ENCODE peak calls at places on chromosomes 13 and 19, in four cellular contexts. One of them, this sample, is unnamed.

GRCh38 chr19:2343289-2343982 is 15.0 kb downstream of the SPPL2B start:
- DNase-seq in adrenal gland: no peak
- DNase-seq in uterus: no peak
- DNase-seq in thoracic aorta: no peak
- DNase-seq in this sample: no peak

GRCh38 chr19:45440259-45440638 is 16.5 kb upstream of the ERCC1 start:
- DNase-seq in uterus: no peak
- DNase-seq in adrenal gland: no peak
- DNase-seq in thoracic aorta: no peak
- DNase-seq in this sample: no peak

GRCh38 chr19:13070425-13071140 is 32.1 kb downstream of the LYL1 start:
- DNase-seq in uterus: peak
- DNase-seq in thoracic aorta: no peak
- DNase-seq in adrenal gland: no peak
- DNase-seq in this sample: no peak

GRCh38 chr19:18737337-18737953 is 53.7 kb downstream of the COMP start:
- DNase-seq in uterus: no peak
- DNase-seq in thoracic aorta: no peak
- DNase-seq in adrenal gland: no peak
- DNase-seq in this sample: no peak

GRCh38 chr13:21025539-21025938 is 35.8 kb downstream of the LATS2 start:
- DNase-seq in thoracic aorta: no peak
- DNase-seq in uterus: no peak
- DNase-seq in adrenal gland: no peak
- DNase-seq in this sample: no peak

GRCh38 chr19:5026706-5027273 is 57.9 kb downstream of the KDM4B start:
- DNase-seq in thoracic aorta: no peak
- DNase-seq in uterus: no peak
- DNase-seq in adrenal gland: no peak
- DNase-seq in this sample: peak

GRCh38 chr19:51259348-51260245 is 8.7 kb downstream of the SIGLECL1 start:
- DNase-seq in thoracic aorta: no peak
- DNase-seq in uterus: no peak
- DNase-seq in adrenal gland: peak
- DNase-seq in this sample: peak

GRCh38 chr19:3683405-3683865 is 16.8 kb downstream of the PIP5K1C start:
- DNase-seq in thoracic aorta: no peak
- DNase-seq in adrenal gland: peak
- DNase-seq in uterus: peak
- DNase-seq in this sample: peak

GRCh38 chr19:48844472-48844871 is 8.2 kb upstream of the HSD17B14 start:
- DNase-seq in thoracic aorta: no peak
- DNase-seq in adrenal gland: no peak
- DNase-seq in uterus: no peak
- DNase-seq in this sample: peak

GRCh38 chr19:12064266-12065099 is at the start of gene ZNF844:
- DNase-seq in thoracic aorta: peak
- DNase-seq in uterus: peak
- DNase-seq in adrenal gland: peak
- DNase-seq in this sample: peak

GRCh38 chr19:8610041-8610927 is at the start of gene ADAMTS10:
- DNase-seq in uterus: peak
- DNase-seq in adrenal gland: peak
- DNase-seq in thoracic aorta: no peak
- DNase-seq in this sample: peak

GRCh38 chr13:29493796-29494195 is 101.7 kb downstream of the SLC7A1 start:
- DNase-seq in uterus: no peak
- DNase-seq in adrenal gland: no peak
- DNase-seq in thoracic aorta: no peak
- DNase-seq in this sample: no peak

GRCh38 chr13:30045916-30046704 is 195.7 kb upstream of the UBL3 start:
- DNase-seq in thoracic aorta: no peak
- DNase-seq in adrenal gland: no peak
- DNase-seq in uterus: no peak
- DNase-seq in this sample: peak

GRCh38 chr19:13091400-13092161 is 11.1 kb downstream of the LYL1 start:
- DNase-seq in thoracic aorta: peak
- DNase-seq in uterus: peak
- DNase-seq in adrenal gland: no peak
- DNase-seq in this sample: peak

GRCh38 chr19:3360494-3361383 is 5.6 kb upstream of the NFIC start:
- DNase-seq in adrenal gland: peak
- DNase-seq in thoracic aorta: no peak
- DNase-seq in uterus: no peak
- DNase-seq in this sample: peak

GRCh38 chr13:66660013-66660804 is 569.9 kb downstream of the PCDH9 start:
- DNase-seq in uterus: no peak
- DNase-seq in adrenal gland: peak
- DNase-seq in thoracic aorta: no peak
- DNase-seq in this sample: peak

GRCh38 chr13:25848822-25849740 is 202.7 kb downstream of the SHISA2 start:
- DNase-seq in adrenal gland: no peak
- DNase-seq in thoracic aorta: no peak
- DNase-seq in uterus: no peak
- DNase-seq in this sample: no peak
- H3K4me3 ChIP-seq in adrenal gland: no peak
- H3K4me3 ChIP-seq in thoracic aorta: no peak
- H3K4me3 ChIP-seq in uterus: no peak
- H3K4me3 ChIP-seq in this sample: no peak

GRCh38 chr13:102231486-102231885 is 170.4 kb downstream of the FGF14 start:
- DNase-seq in adrenal gland: no peak
- DNase-seq in uterus: no peak
- DNase-seq in thoracic aorta: no peak
- DNase-seq in this sample: no peak

GRCh38 chr13:102220681-102221228 is 181.1 kb downstream of the FGF14 start:
- DNase-seq in adrenal gland: no peak
- DNase-seq in uterus: no peak
- DNase-seq in thoracic aorta: no peak
- DNase-seq in this sample: no peak

GRCh38 chr13:102227696-102228095 is 174.2 kb downstream of the FGF14 start:
- DNase-seq in thoracic aorta: no peak
- DNase-seq in uterus: no peak
- DNase-seq in adrenal gland: no peak
- DNase-seq in this sample: no peak

GRCh38 chr13:102226591-102226990 is 175.3 kb downstream of the FGF14 start:
- DNase-seq in adrenal gland: no peak
- DNase-seq in uterus: no peak
- DNase-seq in thoracic aorta: no peak
- DNase-seq in this sample: no peak

DNA sequence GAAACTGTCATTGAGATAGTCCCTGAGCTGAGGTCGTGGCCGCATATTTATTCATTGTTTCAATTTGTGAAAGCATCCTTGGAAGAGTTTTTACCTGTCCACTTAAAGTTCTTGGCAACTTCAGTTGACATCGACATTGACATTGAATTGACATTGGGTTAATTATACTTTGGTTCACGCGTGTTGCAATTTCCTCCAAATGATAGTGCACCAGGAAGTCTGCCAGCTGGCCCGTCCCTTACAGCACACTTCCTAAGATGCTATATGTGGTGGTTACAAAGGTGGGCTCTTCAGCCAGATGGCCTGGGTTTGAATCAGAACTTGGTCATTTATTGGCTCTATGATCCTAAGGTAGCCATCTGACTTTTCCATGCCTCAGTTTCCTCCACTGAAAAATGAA is 176.0 kb downstream of the FGF14 start:
- DNase-seq in uterus: no peak
- DNase-seq in thoracic aorta: no peak
- DNase-seq in adrenal gland: no peak
- DNase-seq in this sample: no peak
- TF ChIP-seq CTCF in uterus: no peak
- TF ChIP-seq CTCF in thoracic aorta: no peak
- TF ChIP-seq CTCF in adrenal gland: no peak
- TF ChIP-seq CTCF in this sample: no peak

GRCh38 chr19:10356431-10356830 is 17.0 kb upstream of the ICAM3 start:
- DNase-seq in adrenal gland: no peak
- DNase-seq in thoracic aorta: no peak
- DNase-seq in uterus: no peak
- DNase-seq in this sample: no peak

GRCh38 chr19:10352764-10353671 is 13.6 kb upstream of the ICAM3 start:
- DNase-seq in uterus: peak
- DNase-seq in adrenal gland: peak
- DNase-seq in thoracic aorta: no peak
- DNase-seq in this sample: peak

GRCh38 chr19:10353793-10354391 is 14.5 kb upstream of the ICAM3 start:
- DNase-seq in uterus: peak
- DNase-seq in adrenal gland: peak
- DNase-seq in thoracic aorta: no peak
- DNase-seq in this sample: peak
- H3K4me3 ChIP-seq in uterus: no peak
- H3K4me3 ChIP-seq in adrenal gland: no peak
- H3K4me3 ChIP-seq in thoracic aorta: no peak
- H3K4me3 ChIP-seq in this sample: no peak

DNA sequence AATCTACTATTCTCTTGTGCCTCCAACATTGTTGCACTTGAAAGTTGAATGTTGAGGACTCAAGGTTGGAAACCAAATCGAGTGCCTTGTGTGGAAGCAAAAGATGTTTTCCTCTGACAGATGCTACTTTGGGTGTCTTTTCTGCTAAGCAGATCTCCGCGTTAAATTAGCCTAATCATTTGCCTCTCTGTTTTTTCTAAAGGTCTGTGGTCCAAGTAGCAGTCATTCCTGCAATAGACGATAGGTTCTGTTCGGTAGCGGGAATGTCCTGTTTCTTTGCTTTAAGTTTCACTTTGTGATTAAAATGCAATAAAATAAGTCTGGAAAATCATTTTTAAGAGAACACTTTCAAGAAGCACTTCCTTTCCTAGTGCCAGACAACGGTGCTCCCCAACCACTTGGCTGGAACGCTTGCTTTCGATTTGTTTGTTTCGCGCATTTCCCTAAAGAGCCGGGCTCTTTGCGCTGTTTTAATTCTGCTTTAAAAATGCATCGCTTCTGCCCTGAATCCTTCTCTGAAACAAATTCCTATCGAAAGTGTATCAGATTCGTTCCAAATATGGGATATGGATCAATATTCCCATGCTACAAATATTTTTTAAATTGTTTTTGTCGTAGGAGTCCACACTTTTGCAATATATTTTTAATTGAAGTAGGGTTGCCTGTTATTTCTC is 14.1 kb downstream of the ZIC2 start:
- DNase-seq in thoracic aorta: no peak
- DNase-seq in adrenal gland: no peak
- DNase-seq in uterus: no peak
- DNase-seq in this sample: peak
- TF ChIP-seq CTCF in thoracic aorta: no peak
- TF ChIP-seq CTCF in adrenal gland: no peak
- TF ChIP-seq CTCF in uterus: no peak
- TF ChIP-seq CTCF in this sample: no peak

GRCh38 chr13:112066624-112067004 is 335 bp upstream of the SOX1 start:
- DNase-seq in thoracic aorta: no peak
- DNase-seq in adrenal gland: peak
- DNase-seq in uterus: no peak
- DNase-seq in this sample: peak
- H3K4me3 ChIP-seq in thoracic aorta: peak
- H3K4me3 ChIP-seq in adrenal gland: no peak
- H3K4me3 ChIP-seq in uterus: no peak
- H3K4me3 ChIP-seq in this sample: no peak

DNA sequence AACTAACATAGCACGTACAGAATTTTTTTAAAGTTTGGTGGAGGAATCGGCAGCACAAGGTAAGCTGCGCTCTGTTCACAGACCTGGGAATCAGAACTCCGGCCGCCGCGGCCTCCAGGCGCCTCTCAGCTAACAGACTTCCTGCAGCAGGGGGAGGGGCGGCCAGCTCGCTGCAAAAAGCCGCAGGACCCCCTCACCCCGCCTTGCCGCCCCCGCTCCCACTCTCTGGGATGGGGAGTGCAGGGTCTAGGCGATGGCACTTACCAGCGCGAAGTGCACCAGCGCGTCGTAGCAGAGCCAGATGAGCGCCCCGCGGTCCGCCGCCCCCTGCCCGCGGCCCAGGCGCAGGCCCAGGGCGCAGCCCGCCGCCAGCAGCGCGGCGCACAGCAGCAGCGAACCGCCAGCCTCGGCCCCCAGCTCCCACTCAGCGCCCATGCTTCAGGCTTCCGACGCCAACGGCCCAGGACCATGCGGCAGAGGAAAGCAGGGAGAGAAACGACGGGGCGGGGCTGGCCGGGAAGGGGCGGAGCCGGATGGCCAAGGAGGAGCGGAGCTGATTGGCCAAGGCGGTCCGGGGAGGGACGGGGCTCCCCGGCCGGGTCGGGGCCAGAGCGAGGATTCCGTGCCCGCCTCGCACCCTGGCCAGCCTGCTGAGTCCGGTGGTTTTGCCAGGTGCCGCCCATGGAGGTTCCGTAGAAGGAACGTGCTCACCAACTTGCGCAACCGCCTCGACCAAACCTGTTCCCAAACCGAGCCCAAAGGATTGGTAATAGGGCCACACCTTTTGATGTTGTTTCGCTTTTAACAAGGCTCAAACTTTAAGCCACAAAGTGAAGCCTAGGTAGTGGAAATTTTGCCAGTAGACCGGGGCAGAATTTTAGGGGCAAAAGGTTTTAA is at the start of gene EBPL:
- DNase-seq in thoracic aorta: peak
- DNase-seq in uterus: peak
- DNase-seq in adrenal gland: peak
- DNase-seq in this sample: peak
- TF ChIP-seq CTCF in thoracic aorta: no peak
- TF ChIP-seq CTCF in uterus: no peak
- TF ChIP-seq CTCF in adrenal gland: no peak
- TF ChIP-seq CTCF in this sample: no peak

GRCh38 chr19:23190341-23190740 is 59.9 kb downstream of the ZNF724 start:
- DNase-seq in uterus: no peak
- DNase-seq in thoracic aorta: no peak
- DNase-seq in adrenal gland: no peak
- DNase-seq in this sample: no peak
- H3K4me3 ChIP-seq in uterus: no peak
- H3K4me3 ChIP-seq in thoracic aorta: no peak
- H3K4me3 ChIP-seq in adrenal gland: no peak
- H3K4me3 ChIP-seq in this sample: no peak

DNA sequence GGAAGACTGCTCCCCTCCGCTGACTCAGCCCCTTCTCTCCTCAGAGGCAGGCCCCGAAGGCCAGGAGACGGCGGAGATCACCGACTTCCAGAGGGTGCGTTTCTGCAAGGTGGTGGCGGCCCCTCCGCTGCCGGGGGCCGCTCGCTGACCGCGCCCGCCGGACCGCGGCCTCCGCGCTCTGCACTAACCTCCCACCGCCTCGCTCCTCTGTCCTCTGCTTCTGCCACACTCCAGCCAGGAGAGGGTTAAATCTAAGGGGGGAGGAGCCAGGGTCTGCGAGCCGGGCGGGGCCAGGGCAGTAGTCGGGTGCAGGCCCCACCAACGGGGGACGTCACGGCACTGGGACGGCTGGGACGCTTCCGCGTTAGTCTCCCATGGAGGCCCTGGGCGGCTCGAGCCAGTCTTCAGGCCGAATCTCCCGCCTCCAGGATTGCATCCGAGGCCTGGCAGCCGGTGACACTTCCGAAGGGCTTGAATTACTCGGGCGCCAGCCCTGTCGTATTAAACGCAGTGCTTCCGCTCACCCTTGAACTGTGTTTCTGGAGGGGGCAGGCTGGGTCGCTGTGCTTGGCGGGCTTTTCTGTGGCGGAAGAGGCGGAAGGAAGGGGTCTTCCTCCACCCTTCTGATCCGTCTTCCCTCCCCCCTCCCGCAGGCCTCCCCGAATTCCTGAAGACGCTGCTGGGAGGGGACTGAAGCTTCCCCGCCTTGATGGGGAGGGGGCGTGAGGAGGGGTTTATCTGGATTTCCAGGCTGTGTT is 1.2 kb upstream of the INAFM1 start:
- DNase-seq in adrenal gland: peak
- DNase-seq in uterus: peak
- DNase-seq in thoracic aorta: peak
- DNase-seq in this sample: peak
- TF ChIP-seq CTCF in adrenal gland: no peak
- TF ChIP-seq CTCF in uterus: no peak
- TF ChIP-seq CTCF in thoracic aorta: no peak
- TF ChIP-seq CTCF in this sample: no peak

This sample was measured in cardiac fibroblast.